ENCODE peak calls at places on chromosomes 1 and 21, in five cellular contexts. One of them, this sample, is unnamed.

GRCh38 chr1:4028139-4028501 is 128.0 kb upstream of the C1orf174 start:
- DNase-seq in H9: no peak
- DNase-seq in neuronal stem cell: no peak
- DNase-seq in trophoblast cell: no peak
- DNase-seq in H1: no peak
- DNase-seq in this sample: no peak

GRCh38 chr1:156727914-156728598 is at the start of gene METTL25B:
- DNase-seq in H9: peak
- DNase-seq in trophoblast cell: peak
- DNase-seq in neuronal stem cell: peak
- DNase-seq in H1: peak
- DNase-seq in this sample: peak

GRCh38 chr1:112511897-112512296 is 3.1 kb downstream of the WNT2B start:
- DNase-seq in H9: no peak
- DNase-seq in trophoblast cell: no peak
- DNase-seq in neuronal stem cell: no peak
- DNase-seq in H1: no peak
- DNase-seq in this sample: no peak

GRCh38 chr1:1212780-1213152 is 1.2 kb downstream of the TNFRSF4 start:
- DNase-seq in trophoblast cell: peak
- DNase-seq in H9: no peak
- DNase-seq in H1: no peak
- DNase-seq in neuronal stem cell: no peak
- DNase-seq in this sample: no peak

GRCh38 chr1:45016090-45016697 is 4.1 kb downstream of the UROD start:
- DNase-seq in H1: no peak
- DNase-seq in trophoblast cell: no peak
- DNase-seq in neuronal stem cell: no peak
- DNase-seq in H9: no peak
- DNase-seq in this sample: no peak

GRCh38 chr1:156809281-156809680 is 7.4 kb downstream of the SH2D2A start:
- DNase-seq in trophoblast cell: no peak
- DNase-seq in neuronal stem cell: no peak
- DNase-seq in H9: no peak
- DNase-seq in H1: no peak
- DNase-seq in this sample: no peak

GRCh38 chr1:67534627-67535065 is 104.4 kb upstream of the SERBP1 start:
- DNase-seq in H1: no peak
- DNase-seq in H9: no peak
- DNase-seq in neuronal stem cell: no peak
- DNase-seq in trophoblast cell: no peak
- DNase-seq in this sample: peak

GRCh38 chr1:193538690-193539089 is 352.3 kb upstream of the B3GALT2 start:
- DNase-seq in neuronal stem cell: no peak
- DNase-seq in trophoblast cell: no peak
- DNase-seq in H1: no peak
- DNase-seq in H9: no peak
- DNase-seq in this sample: no peak

GRCh38 chr1:177227978-177228720 is 57.4 kb downstream of the BRINP2 start:
- DNase-seq in H9: no peak
- DNase-seq in trophoblast cell: no peak
- DNase-seq in neuronal stem cell: no peak
- DNase-seq in H1: no peak
- DNase-seq in this sample: no peak

GRCh38 chr1:98119793-98120192 is 199.0 kb upstream of the DPYD start:
- DNase-seq in H1: peak
- DNase-seq in trophoblast cell: peak
- DNase-seq in neuronal stem cell: peak
- DNase-seq in H9: peak
- DNase-seq in this sample: peak

GRCh38 chr1:196933531-196934189 is 9.9 kb upstream of the CFHR2 start:
- DNase-seq in trophoblast cell: no peak
- DNase-seq in neuronal stem cell: no peak
- DNase-seq in H9: peak
- DNase-seq in H1: peak
- DNase-seq in this sample: no peak

GRCh38 chr1:145991799-145992412 is 4.5 kb downstream of the TXNIP start:
- DNase-seq in neuronal stem cell: no peak
- DNase-seq in trophoblast cell: no peak
- DNase-seq in H9: no peak
- DNase-seq in H1: no peak
- DNase-seq in this sample: no peak

GRCh38 chr1:18385239-18385790 is 95.4 kb upstream of the KLHDC7A start:
- DNase-seq in trophoblast cell: no peak
- DNase-seq in neuronal stem cell: no peak
- DNase-seq in H9: peak
- DNase-seq in H1: peak
- DNase-seq in this sample: no peak

GRCh38 chr1:150256549-150257341 is 829 bp upstream of the CA14 start:
- DNase-seq in H9: peak
- DNase-seq in H1: peak
- DNase-seq in trophoblast cell: peak
- DNase-seq in neuronal stem cell: peak
- DNase-seq in this sample: peak

GRCh38 chr21:41008971-41009370 is 159.0 kb upstream of the BACE2 start:
- DNase-seq in trophoblast cell: peak
- DNase-seq in neuronal stem cell: no peak
- DNase-seq in H1: no peak
- DNase-seq in H9: no peak
- DNase-seq in this sample: no peak
- H2BK12ac ChIP-seq in trophoblast cell: no peak
- H2BK12ac ChIP-seq in neuronal stem cell: no peak
- H2BK12ac ChIP-seq in H1: no peak
- H2BK12ac ChIP-seq in H9: no peak
- H2BK12ac ChIP-seq in this sample: no peak

GRCh38 chr1:12604114-12604874 is 13.7 kb downstream of the DHRS3 start:
- DNase-seq in neuronal stem cell: no peak
- DNase-seq in H9: no peak
- DNase-seq in trophoblast cell: peak
- DNase-seq in H1: no peak
- DNase-seq in this sample: peak

GRCh38 chr1:12600880-12601633 is 17.0 kb downstream of the DHRS3 start:
- DNase-seq in H1: peak
- DNase-seq in trophoblast cell: peak
- DNase-seq in neuronal stem cell: no peak
- DNase-seq in H9: peak
- DNase-seq in this sample: no peak

GRCh38 chr1:12601690-12602632 is 16.0 kb downstream of the DHRS3 start:
- DNase-seq in H1: no peak
- DNase-seq in trophoblast cell: no peak
- DNase-seq in neuronal stem cell: no peak
- DNase-seq in H9: peak
- DNase-seq in this sample: peak

GRCh38 chr1:12603224-12603623 is 14.8 kb downstream of the DHRS3 start:
- DNase-seq in neuronal stem cell: no peak
- DNase-seq in H1: no peak
- DNase-seq in H9: no peak
- DNase-seq in trophoblast cell: no peak
- DNase-seq in this sample: no peak

DNA sequence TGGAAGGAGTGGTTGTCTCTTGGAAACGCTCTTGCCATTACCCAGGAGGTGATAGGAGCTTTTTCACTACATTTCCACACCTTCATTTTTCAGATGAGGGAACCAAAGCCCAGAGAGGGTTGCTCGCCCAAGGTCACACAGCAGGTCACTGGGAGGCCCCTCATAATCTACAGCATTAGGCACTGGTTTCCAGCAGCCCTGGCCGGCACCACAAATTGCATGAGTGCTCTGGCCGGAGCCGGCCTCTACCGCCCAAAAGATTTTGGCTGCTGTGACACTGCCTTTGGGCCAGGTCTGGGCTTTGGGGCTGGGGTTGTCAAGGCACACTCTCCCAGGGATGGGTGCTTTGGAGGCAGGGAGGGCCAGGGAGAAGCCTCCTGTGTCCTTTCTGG is 15.4 kb downstream of the DHRS3 start:
- DNase-seq in H9: no peak
- DNase-seq in neuronal stem cell: no peak
- DNase-seq in trophoblast cell: no peak
- DNase-seq in H1: no peak
- DNase-seq in this sample: no peak
- H2BK5ac ChIP-seq in H9: no peak
- H2BK5ac ChIP-seq in neuronal stem cell: no peak
- H2BK5ac ChIP-seq in trophoblast cell: no peak
- H2BK5ac ChIP-seq in H1: no peak
- H2BK5ac ChIP-seq in this sample: no peak

DNA sequence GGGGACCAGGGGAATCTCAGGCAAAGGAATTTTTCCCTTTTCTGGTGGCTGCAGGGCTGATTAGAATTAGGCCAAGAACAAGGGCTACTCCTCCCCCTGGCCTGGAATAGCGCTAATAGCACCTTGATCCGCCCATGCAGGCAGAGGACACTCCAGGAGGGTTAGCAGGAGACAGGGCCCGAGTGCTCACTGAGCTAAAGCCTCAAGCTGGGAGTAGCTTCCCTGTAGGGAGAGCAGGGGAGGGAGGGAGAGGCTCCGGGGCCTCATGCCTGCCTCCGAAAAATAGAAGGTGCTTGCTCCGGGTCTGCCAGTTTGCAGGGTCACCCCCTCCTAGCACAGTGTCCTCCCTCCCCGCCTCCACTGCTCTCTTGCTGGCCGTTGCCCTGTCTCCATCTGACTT is 3.8 kb downstream of the PTPN7 start:
- DNase-seq in trophoblast cell: no peak
- DNase-seq in H9: no peak
- DNase-seq in neuronal stem cell: no peak
- DNase-seq in H1: no peak
- DNase-seq in this sample: no peak
- H2BK12ac ChIP-seq in trophoblast cell: no peak
- H2BK12ac ChIP-seq in H9: no peak
- H2BK12ac ChIP-seq in neuronal stem cell: no peak
- H2BK12ac ChIP-seq in H1: no peak
- H2BK12ac ChIP-seq in this sample: no peak

DNA sequence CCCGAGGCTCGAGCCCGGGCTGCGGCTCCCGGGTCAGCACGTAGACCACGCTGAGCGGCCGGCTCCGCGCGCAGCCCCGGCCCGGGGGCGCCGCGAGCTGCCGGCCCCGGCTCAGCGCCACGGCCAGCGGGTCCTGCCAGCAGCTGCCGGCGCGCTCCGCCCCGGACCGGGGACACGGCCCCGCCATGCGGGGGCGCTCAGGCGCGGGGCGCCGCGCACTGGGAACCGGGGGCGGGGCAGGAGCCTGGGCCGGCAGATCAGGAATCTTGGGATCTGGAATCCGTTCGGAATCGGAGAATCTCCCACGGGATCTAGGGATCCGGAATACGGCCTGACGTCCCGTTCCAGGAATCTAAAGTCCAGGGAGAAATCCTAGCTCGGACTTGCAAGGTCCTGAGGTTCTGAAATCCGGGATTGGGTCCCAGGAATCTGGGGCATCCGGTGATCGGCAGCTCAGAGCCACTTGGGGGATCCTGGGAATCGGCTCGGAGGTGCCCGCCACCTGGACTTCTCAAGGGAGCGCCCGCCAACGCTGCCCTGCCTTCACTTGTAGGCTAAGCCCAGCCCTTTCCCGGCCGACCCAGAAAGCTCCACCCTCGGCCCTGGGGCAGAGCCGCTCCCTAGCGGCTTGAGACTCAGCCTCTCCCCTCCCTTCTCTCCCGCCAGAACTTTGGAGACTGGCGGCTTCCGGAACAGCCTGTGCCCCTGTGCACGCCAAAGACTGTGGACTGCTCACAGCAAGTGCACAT is at the start of gene MAP3K6:
- DNase-seq in trophoblast cell: peak
- DNase-seq in H1: peak
- DNase-seq in H9: peak
- DNase-seq in neuronal stem cell: peak
- DNase-seq in this sample: peak
- H2BK5ac ChIP-seq in trophoblast cell: peak
- H2BK5ac ChIP-seq in H1: peak
- H2BK5ac ChIP-seq in H9: no peak
- H2BK5ac ChIP-seq in neuronal stem cell: peak
- H2BK5ac ChIP-seq in this sample: peak

GRCh38 chr1:8075511-8076051 is 49.5 kb upstream of the ERRFI1 start:
- DNase-seq in H9: peak
- DNase-seq in trophoblast cell: peak
- DNase-seq in H1: no peak
- DNase-seq in neuronal stem cell: no peak
- DNase-seq in this sample: peak
- H2BK12ac ChIP-seq in H9: no peak
- H2BK12ac ChIP-seq in trophoblast cell: peak
- H2BK12ac ChIP-seq in H1: no peak
- H2BK12ac ChIP-seq in neuronal stem cell: no peak
- H2BK12ac ChIP-seq in this sample: peak

GRCh38 chr1:247906504-247907047 is 11.2 kb downstream of the OR2W3 start:
- DNase-seq in H1: no peak
- DNase-seq in H9: no peak
- DNase-seq in neuronal stem cell: no peak
- DNase-seq in trophoblast cell: peak
- DNase-seq in this sample: peak
- H2BK5ac ChIP-seq in H1: no peak
- H2BK5ac ChIP-seq in H9: no peak
- H2BK5ac ChIP-seq in neuronal stem cell: no peak
- H2BK5ac ChIP-seq in trophoblast cell: no peak
- H2BK5ac ChIP-seq in this sample: no peak

GRCh38 chr1:7032992-7033391 is 247.7 kb downstream of the CAMTA1 start:
- DNase-seq in neuronal stem cell: no peak
- DNase-seq in trophoblast cell: no peak
- DNase-seq in H9: no peak
- DNase-seq in H1: no peak
- DNase-seq in this sample: no peak

GRCh38 chr1:7040969-7041368 is 255.7 kb downstream of the CAMTA1 start:
- DNase-seq in H9: peak
- DNase-seq in neuronal stem cell: no peak
- DNase-seq in trophoblast cell: no peak
- DNase-seq in H1: no peak
- DNase-seq in this sample: no peak

GRCh38 chr1:7039590-7039989 is 254.3 kb downstream of the CAMTA1 start:
- DNase-seq in H1: no peak
- DNase-seq in neuronal stem cell: no peak
- DNase-seq in trophoblast cell: no peak
- DNase-seq in H9: peak
- DNase-seq in this sample: no peak

GRCh38 chr1:7036393-7036792 is 251.1 kb downstream of the CAMTA1 start:
- DNase-seq in trophoblast cell: no peak
- DNase-seq in H9: peak
- DNase-seq in H1: no peak
- DNase-seq in neuronal stem cell: no peak
- DNase-seq in this sample: no peak
- H2BK12ac ChIP-seq in trophoblast cell: no peak
- H2BK12ac ChIP-seq in H9: no peak
- H2BK12ac ChIP-seq in H1: no peak
- H2BK12ac ChIP-seq in neuronal stem cell: no peak
- H2BK12ac ChIP-seq in this sample: no peak

GRCh38 chr1:66266756-66267155 is 267.2 kb upstream of the SGIP1 start:
- DNase-seq in neuronal stem cell: no peak
- DNase-seq in H1: no peak
- DNase-seq in trophoblast cell: no peak
- DNase-seq in H9: no peak
- DNase-seq in this sample: no peak
- H2BK5ac ChIP-seq in neuronal stem cell: no peak
- H2BK5ac ChIP-seq in H1: no peak
- H2BK5ac ChIP-seq in trophoblast cell: no peak
- H2BK5ac ChIP-seq in H9: no peak
- H2BK5ac ChIP-seq in this sample: no peak

GRCh38 chr1:224292419-224292818 is 37.6 kb downstream of the NVL start:
- DNase-seq in trophoblast cell: peak
- DNase-seq in H9: no peak
- DNase-seq in H1: no peak
- DNase-seq in neuronal stem cell: no peak
- DNase-seq in this sample: no peak
- H2BK12ac ChIP-seq in trophoblast cell: no peak
- H2BK12ac ChIP-seq in H9: no peak
- H2BK12ac ChIP-seq in H1: no peak
- H2BK12ac ChIP-seq in neuronal stem cell: no peak
- H2BK12ac ChIP-seq in this sample: no peak